ENCODE peak calls at places on chromosomes 16 and 17, in ten cellular contexts. P is AG09309, O is K562, K is neural crest cell, T is IMR-90, M is fibroblast of lung, V is hepatocyte, Y is NB4, G is transverse colon, N is A549. E is an unnamed sample.

GRCh38 chr17:40564883-40565744 is at the start of gene CCR7:
- DNase-seq in N (no peak), K (no peak), M (no peak), O (peak), P (no peak), G (peak), V (no peak), Y (peak), T (no peak), E (peak)

GRCh38 chr16:50024684-50025543 is at the start of gene CNEP1R1:
- DNase-seq in N (peak), O (peak), G (peak), M (peak), P (peak), V (peak), Y (peak), T (peak), K (peak), E (peak)

GRCh38 chr16:58414938-58415451 is 22.7 kb downstream of the GINS3 start:
- DNase-seq in M (no peak), V (no peak), T (peak), N (no peak), K (no peak), Y (no peak), G (no peak), O (no peak), P (no peak), E (no peak)

GRCh38 chr16:19583665-19584300 is 28.3 kb downstream of the VPS35L start:
- DNase-seq in G (peak), Y (peak), O (peak), N (peak), V (peak), P (no peak), K (peak), M (peak), T (peak), E (peak)

GRCh38 chr16:15811778-15812750 is 44.8 kb downstream of the MYH11 start:
- DNase-seq in K (no peak), G (no peak), P (peak), V (peak), T (peak), N (peak), O (no peak), M (peak), Y (peak), E (no peak)

GRCh38 chr17:13792314-13792713 is 190.6 kb upstream of the HS3ST3A1 start:
- DNase-seq in O (no peak), Y (no peak), P (peak), V (no peak), M (peak), T (peak), G (no peak), N (no peak), K (no peak), E (no peak)

GRCh38 chr16:11571549-11571948 is 15.2 kb downstream of the LITAF start:
- DNase-seq in K (no peak), Y (no peak), N (no peak), M (no peak), P (no peak), O (no peak), V (no peak), G (no peak), T (no peak), E (no peak)

GRCh38 chr16:89123831-89124100 is 30.1 kb downstream of the ACSF3 start:
- DNase-seq in V (no peak), M (no peak), T (no peak), G (no peak), K (no peak), O (no peak), Y (no peak), N (no peak), P (no peak), E (no peak)

GRCh38 chr16:87132361-87133014 is 184.7 kb downstream of the C16orf95 start:
- DNase-seq in K (peak), G (no peak), P (peak), T (peak), M (peak), N (no peak), O (no peak), Y (no peak), V (peak), E (no peak)

GRCh38 chr16:83305092-83305491 is 502.7 kb upstream of the HSBP1 start:
- DNase-seq in G (no peak), O (no peak), V (no peak), M (peak), T (peak), P (peak), K (no peak), N (no peak), Y (no peak), E (no peak)

GRCh38 chr17:10993126-10993525 is 155.2 kb upstream of the PIRT start:
- DNase-seq in N (no peak), Y (no peak), V (no peak), O (no peak), G (no peak), K (no peak), M (no peak), P (no peak), T (no peak), E (no peak)

GRCh38 chr17:78728495-78728894 is 53.6 kb downstream of the CYTH1 start:
- DNase-seq in O (no peak), K (no peak), G (no peak), P (no peak), Y (no peak), T (no peak), M (no peak), N (no peak), V (no peak), E (no peak)

GRCh38 chr17:65433592-65433991 is 127.9 kb downstream of the AXIN2 start:
- DNase-seq in T (no peak), V (peak), P (no peak), O (no peak), N (no peak), Y (no peak), G (no peak), M (no peak), K (no peak), E (no peak)

GRCh38 chr16:89319883-89320716 is 102.6 kb downstream of the ZNF778 start:
- DNase-seq in N (peak), O (peak), Y (peak), K (no peak), M (peak), G (peak), T (peak), V (peak), P (no peak), E (peak)

GRCh38 chr16:576197-576822 is 6.5 kb downstream of the PIGQ start:
- DNase-seq in Y (peak), O (no peak), V (no peak), P (no peak), N (no peak), K (no peak), T (no peak), M (no peak), G (no peak), E (no peak)

GRCh38 chr17:48472485-48473281 is 42.7 kb upstream of the SKAP1 start:
- DNase-seq in M (no peak), G (no peak), O (no peak), T (peak), K (no peak), N (peak), V (no peak), Y (no peak), P (no peak), E (no peak)

GRCh38 chr17:79023886-79024771 is at the start of gene C1QTNF1:
- DNase-seq in M (peak), N (peak), G (peak), T (peak), P (no peak), Y (peak), O (no peak), V (peak), K (peak), E (peak)

GRCh38 chr17:72592242-72592966 is 471.6 kb downstream of the SOX9 start:
- DNase-seq in T (peak), K (peak), M (peak), P (no peak), O (peak), N (peak), G (peak), Y (peak), V (peak), E (peak)

GRCh38 chr17:5595831-5596230 is 11.5 kb upstream of the NLRP1 start:
- DNase-seq in K (no peak), T (no peak), N (no peak), O (no peak), M (no peak), V (no peak), P (no peak), G (no peak), Y (no peak), E (no peak)

GRCh38 chr17:77693301-77693700 is 265.2 kb upstream of the TNRC6C start:
- DNase-seq in O (no peak), G (no peak), K (no peak), N (no peak), M (no peak), P (no peak), V (no peak), Y (no peak), T (no peak), E (peak)

GRCh38 chr16:83903739-83904138 is 4.8 kb downstream of the MLYCD start:
- DNase-seq in G (peak), N (no peak), P (no peak), T (peak), Y (no peak), V (peak), M (peak), O (no peak), K (no peak), E (no peak)

GRCh38 chr16:88533945-88534641 is 36.1 kb upstream of the ZC3H18 start:
- DNase-seq in P (no peak), Y (peak), G (peak), M (peak), O (no peak), T (peak), K (peak), N (peak), V (peak), E (peak)

GRCh38 chr16:14106457-14106856 is 35.3 kb downstream of the MRTFB start:
- DNase-seq in O (no peak), G (no peak), T (peak), K (no peak), P (no peak), N (peak), V (no peak), M (peak), Y (no peak), E (no peak)

GRCh38 chr17:30570596-30571265 is 93.5 kb downstream of the GOSR1 start:
- DNase-seq in Y (no peak), K (no peak), T (no peak), G (no peak), M (no peak), V (no peak), P (no peak), N (no peak), O (no peak), E (no peak)

GRCh38 chr16:89847056-89847929 is 19.0 kb downstream of the SPIRE2 start:
- DNase-seq in K (no peak), O (no peak), M (no peak), N (no peak), T (no peak), Y (no peak), P (no peak), G (peak), V (peak), E (no peak)

DNA sequence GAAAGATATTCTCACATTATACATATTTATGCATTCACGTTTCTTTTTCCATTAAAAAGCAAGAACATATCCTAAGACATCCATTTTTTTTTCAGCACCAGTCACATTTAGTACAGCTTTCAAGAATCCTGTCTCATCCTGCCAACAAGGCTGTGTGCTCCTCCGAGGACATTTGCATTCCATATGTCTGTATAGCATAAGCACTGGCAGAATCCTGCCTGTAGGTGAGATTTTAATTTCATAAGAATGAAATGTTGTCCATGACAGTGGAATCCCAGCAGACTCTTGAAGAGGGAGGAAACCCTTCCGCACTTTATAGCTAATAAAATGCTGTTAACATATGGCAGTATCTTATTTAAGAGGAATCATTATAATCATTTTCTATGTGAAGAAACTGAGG is 2.9 kb upstream of the PMP22 start:
- DNase-seq in O (no peak), N (no peak), P (no peak), K (no peak), T (no peak), Y (no peak), M (no peak), G (no peak), V (no peak), E (no peak)
- TF ChIP-seq CTCF in O (no peak), N (no peak), P (no peak), K (no peak), T (no peak), Y (no peak), M (no peak), G (no peak), V (no peak), E (no peak)

DNA sequence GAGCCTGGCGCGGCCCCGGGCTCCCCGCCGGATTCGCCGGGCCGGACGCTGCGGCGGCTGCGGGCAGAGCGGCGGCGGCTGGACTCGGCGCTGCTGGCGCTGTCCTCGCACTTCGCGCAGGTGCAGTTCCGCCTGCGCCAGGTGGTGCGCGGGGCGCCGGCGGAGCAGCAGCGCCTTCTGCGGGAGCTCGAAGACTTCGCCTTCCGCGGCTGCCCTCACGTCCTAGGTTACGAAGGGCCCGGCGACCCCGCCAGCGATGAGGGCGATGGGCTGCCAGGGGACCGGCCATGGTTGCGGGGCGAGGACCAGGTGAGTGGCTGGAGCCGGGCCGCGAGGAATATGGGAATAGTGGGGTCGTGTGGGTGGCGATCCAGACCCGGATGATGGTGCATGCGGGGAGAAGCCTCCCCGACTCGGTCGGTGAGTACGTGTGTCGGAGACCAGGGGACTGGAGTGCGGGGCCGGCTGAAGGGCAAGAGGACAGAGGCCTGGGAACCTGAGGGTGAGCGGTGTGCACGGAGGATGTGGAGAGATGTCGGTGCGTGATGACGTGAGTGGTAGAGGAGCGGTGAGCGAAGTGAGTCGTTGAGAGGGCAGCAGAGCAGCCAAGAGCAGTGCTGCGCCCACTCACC is 517 bp downstream of the RUNDC1 start:
- DNase-seq in G (peak), N (peak), V (peak), M (peak), T (peak), O (peak), K (peak), Y (peak), P (no peak), E (peak)
- TF ChIP-seq CTCF in G (peak), N (peak), V (peak), M (no peak), T (no peak), O (peak), K (no peak), Y (no peak), P (no peak), E (peak)

DNA sequence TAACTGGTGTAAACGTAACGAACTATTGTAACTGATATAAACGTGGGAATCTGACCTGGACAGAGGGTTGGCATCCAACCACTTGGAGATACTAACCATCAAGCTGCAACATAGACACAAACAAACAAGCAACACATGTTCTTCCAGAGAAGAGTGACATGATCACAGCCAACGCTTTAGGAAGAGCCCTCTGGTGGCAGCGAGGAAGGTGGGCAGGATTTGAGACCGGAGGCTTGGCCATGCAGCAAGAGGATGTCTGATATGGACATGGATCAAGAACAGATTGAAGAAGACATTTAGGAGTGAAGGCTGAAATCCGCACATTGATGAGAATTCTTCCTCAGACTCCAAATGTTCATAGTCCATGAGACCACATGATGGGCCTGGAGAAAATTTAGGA is 40.3 kb upstream of the TNRC6A start:
- DNase-seq in Y (peak), K (peak), N (peak), M (peak), V (peak), O (peak), G (no peak), T (peak), P (peak), E (no peak)
- TF ChIP-seq CTCF in Y (peak), K (peak), N (peak), M (peak), V (peak), O (peak), G (peak), T (peak), P (peak), E (peak)

GRCh38 chr17:68435876-68436842 is 21.1 kb downstream of the WIPI1 start:
- DNase-seq in N (peak), P (peak), G (peak), K (peak), T (peak), Y (peak), V (peak), O (peak), M (peak), E (peak)

GRCh38 chr17:68433911-68434503 is 23.3 kb downstream of the WIPI1 start:
- DNase-seq in M (no peak), O (no peak), G (no peak), K (no peak), Y (no peak), N (no peak), V (no peak), T (no peak), P (no peak), E (no peak)

GRCh38 chr17:68433211-68433610 is 24.1 kb downstream of the WIPI1 start:
- DNase-seq in K (no peak), O (no peak), V (no peak), M (no peak), Y (no peak), G (no peak), T (no peak), N (no peak), P (no peak), E (no peak)

GRCh38 chr17:68437979-68438877 is 19.1 kb downstream of the WIPI1 start:
- DNase-seq in O (peak), V (peak), Y (peak), K (no peak), N (no peak), P (no peak), T (peak), M (no peak), G (peak), E (peak)

DNA sequence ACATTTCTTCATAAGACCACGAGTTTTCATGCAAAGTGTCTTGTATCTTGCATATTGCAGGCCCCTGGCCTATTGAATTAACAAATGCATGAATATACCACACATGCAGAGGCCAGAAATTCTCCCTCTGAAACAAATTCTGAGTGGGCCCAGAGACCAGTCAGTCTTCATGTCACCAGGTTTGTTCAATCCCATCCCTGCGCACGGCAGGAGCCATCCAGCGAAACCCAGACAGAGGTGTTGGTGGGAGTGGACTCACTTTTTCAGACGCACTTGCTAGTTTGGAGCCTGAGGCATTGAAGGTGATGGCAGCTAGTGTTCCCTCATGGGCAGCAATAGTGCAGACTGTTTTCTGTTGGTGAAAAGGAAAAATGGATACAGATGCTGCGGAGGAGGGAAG is 21.9 kb downstream of the WIPI1 start:
- DNase-seq in V (no peak), T (no peak), G (no peak), N (no peak), K (no peak), O (no peak), M (no peak), Y (no peak), P (no peak), E (no peak)
- TF ChIP-seq CTCF in V (no peak), T (no peak), G (no peak), N (no peak), K (no peak), O (no peak), M (no peak), Y (no peak), P (no peak), E (no peak)

GRCh38 chr17:59167571-59168001 is 12.0 kb downstream of the PRR11 start:
- DNase-seq in M (no peak), G (no peak), Y (no peak), V (no peak), K (no peak), N (no peak), O (no peak), P (no peak), T (peak), E (no peak)

GRCh38 chr17:59161477-59161876 is 5.9 kb downstream of the PRR11 start:
- DNase-seq in T (no peak), V (no peak), M (no peak), P (no peak), K (no peak), O (no peak), N (no peak), G (no peak), Y (no peak), E (no peak)

GRCh38 chr17:59160203-59161025 is 4.9 kb downstream of the PRR11 start:
- DNase-seq in Y (no peak), M (peak), K (no peak), G (no peak), N (no peak), V (no peak), O (no peak), T (no peak), P (no peak), E (no peak)

GRCh38 chr17:59165933-59166342 is 10.4 kb downstream of the PRR11 start:
- DNase-seq in V (peak), P (no peak), G (peak), M (peak), O (peak), T (peak), K (peak), Y (peak), N (peak), E (peak)
- TF ChIP-seq CTCF in V (peak), P (peak), G (peak), M (peak), O (peak), T (peak), K (peak), Y (peak), N (peak), E (peak)

GRCh38 chr17:61756561-61756960 is 106.8 kb downstream of the BRIP1 start:
- DNase-seq in G (no peak), K (no peak), O (no peak), M (no peak), Y (no peak), T (no peak), N (no peak), P (no peak), V (peak), E (no peak)

GRCh38 chr17:61755668-61756067 is 107.7 kb downstream of the BRIP1 start:
- DNase-seq in M (no peak), Y (no peak), K (no peak), V (no peak), N (no peak), O (no peak), T (no peak), P (no peak), G (no peak), E (no peak)

GRCh38 chr17:61755078-61755477 is 108.2 kb downstream of the BRIP1 start:
- DNase-seq in O (no peak), P (no peak), V (no peak), T (no peak), M (no peak), G (no peak), K (no peak), Y (no peak), N (no peak), E (no peak)

GRCh38 chr17:61753696-61754095 is 109.6 kb downstream of the BRIP1 start:
- DNase-seq in O (no peak), N (no peak), Y (no peak), T (no peak), P (no peak), K (no peak), G (no peak), V (no peak), M (no peak), E (no peak)

DNA sequence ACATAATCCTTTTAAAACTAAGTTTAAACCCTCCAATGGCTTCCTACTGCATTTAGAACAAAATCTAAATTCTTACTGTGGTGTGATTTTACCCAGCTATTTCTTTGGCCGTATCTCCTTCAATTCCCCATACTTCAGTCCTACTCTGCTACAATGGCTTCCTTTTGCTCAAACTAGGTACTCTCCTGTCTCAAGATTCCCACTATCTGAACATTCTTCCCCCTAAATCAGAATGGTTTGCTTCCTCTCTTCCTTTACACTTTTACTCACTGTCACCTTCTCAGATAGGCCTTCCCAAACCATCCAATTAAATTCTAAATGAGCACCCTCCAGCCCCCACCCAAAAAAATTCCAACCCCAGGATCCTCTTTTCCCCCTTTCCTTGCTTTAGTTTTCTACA is 109.2 kb downstream of the BRIP1 start:
- DNase-seq in T (no peak), N (no peak), V (no peak), M (no peak), P (no peak), O (no peak), K (no peak), G (no peak), Y (no peak), E (no peak)
- TF ChIP-seq CTCF in T (no peak), N (no peak), V (no peak), M (no peak), P (no peak), O (no peak), K (no peak), G (no peak), Y (no peak), E (no peak)

E was measured in GM13977.